ENCODE peak calls at places on chromosome 16, in five cellular contexts. C is Daoy, D is AG04449, R is endodermal cell, G is GM23248. K is an unnamed sample.
A peak's percentile ranks its signal among the peaks of the same experiment; 100 is the strongest.

GRCh38 chr16:26569793-26570192 is 496.9 kb upstream of the C16orf82 start:
- DNase-seq in G (peak; percentile 19), D (no peak), C (no peak), R (peak; percentile 78), K (peak; percentile 63)

GRCh38 chr16:49851468-49851787 is 4.5 kb downstream of the ZNF423 start:
- DNase-seq in C (no peak), D (no peak), G (no peak), R (no peak), K (no peak)

GRCh38 chr16:491225-491919 is 36.1 kb upstream of the CAPN15 start:
- DNase-seq in R (peak; percentile 71), G (no peak), D (no peak), C (no peak), K (no peak)

GRCh38 chr16:64311241-64311640 is 810.6 kb downstream of the CDH11 start:
- DNase-seq in G (peak; percentile 23), D (no peak), C (peak; percentile 2), R (no peak), K (no peak)

GRCh38 chr16:84349852-84350565 is 18.3 kb upstream of the ATP2C2 start:
- DNase-seq in G (no peak), D (no peak), C (no peak), R (no peak), K (no peak)

GRCh38 chr16:86570542-86571196 is 4.0 kb downstream of the FOXC2 start:
- DNase-seq in R (peak; percentile 71), C (no peak), D (no peak), G (no peak), K (peak; percentile 32)

GRCh38 chr16:70294385-70295029 is 4.5 kb upstream of the DDX19B start:
- DNase-seq in D (no peak), C (no peak), R (no peak), G (no peak), K (no peak)

GRCh38 chr16:72013888-72014538 is 5.5 kb downstream of the DHODH start:
- DNase-seq in C (peak; percentile 16), G (no peak), R (peak; percentile 84), D (no peak), K (no peak)

GRCh38 chr16:52191533-52192134 is 355.3 kb downstream of the TOX3 start:
- DNase-seq in G (peak; percentile 60), C (peak; percentile 22), R (peak; percentile 87), D (peak; percentile 7), K (peak; percentile 71)

GRCh38 chr16:68049448-68049847 is 26.4 kb downstream of the DUS2 start:
- DNase-seq in C (no peak), R (no peak), D (no peak), G (no peak), K (no peak)

GRCh38 chr16:78579020-78579419 is 479.6 kb downstream of the WWOX start:
- DNase-seq in D (no peak), R (no peak), G (no peak), C (no peak), K (no peak)

GRCh38 chr16:12754824-12755543 is 48.7 kb downstream of the CPPED1 start:
- DNase-seq in G (peak; percentile 61), C (no peak), R (no peak), D (peak; percentile 5), K (no peak)

GRCh38 chr16:57284206-57284951 is at the start of gene PLLP:
- DNase-seq in G (peak; percentile 52), C (peak; percentile 37), D (no peak), R (peak; percentile 85), K (peak; percentile 58)

GRCh38 chr16:85029413-85029794 is 1.8 kb downstream of the KIAA0513 start:
- DNase-seq in C (peak; percentile 56), D (no peak), R (peak; percentile 61), G (peak; percentile 86), K (no peak)

GRCh38 chr16:24146523-24146922 is 109.6 kb upstream of the CACNG3 start:
- DNase-seq in D (no peak), G (no peak), C (peak; percentile 35), R (no peak), K (no peak)

GRCh38 chr16:57999366-57999970 is 1.0 kb downstream of the ZNF319 start:
- DNase-seq in C (peak; percentile 44), G (peak; percentile 67), D (no peak), R (peak; percentile 67), K (no peak)

GRCh38 chr16:66041907-66042306 is 324.6 kb upstream of the CDH5 start:
- DNase-seq in G (no peak), D (no peak), R (no peak), C (no peak), K (no peak)

GRCh38 chr16:72474511-72475123 is 302.7 kb upstream of the PMFBP1 start:
- DNase-seq in D (peak; percentile 63), C (peak; percentile 69), G (peak; percentile 92), R (no peak), K (no peak)

GRCh38 chr16:74830646-74831045 is 56.0 kb upstream of the FA2H start:
- DNase-seq in G (no peak), D (no peak), R (no peak), C (no peak), K (no peak)

GRCh38 chr16:85645021-85645589 is 32.0 kb downstream of the GSE1 start:
- DNase-seq in D (no peak), R (no peak), C (no peak), G (no peak), K (no peak)

GRCh38 chr16:57045694-57046381 is 46.5 kb upstream of the CPNE2 start:
- DNase-seq in D (no peak), R (peak; percentile 91), C (peak; percentile 18), G (peak; percentile 75), K (peak; percentile 80)